ENCODE peak calls at places on chromosomes 4 and X, in six cellular contexts. B is IMR-90, Q is H9, G is trophoblast cell, C is mesenchymal stem cell, L is H1. H is an unnamed sample.
A peak's percentile ranks its signal among the peaks of the same experiment; 100 is the strongest.

GRCh38 chr4:145609494-145610427 is 9.4 kb upstream of the MMAA start:
- DNase-seq in Q (peak; percentile 55), G (peak; percentile 67), L (peak; percentile 76), C (peak; percentile 79), B (peak; percentile 77), H (peak; percentile 45)

GRCh38 chr4:2924765-2925301 is 38.4 kb downstream of the NOP14 start:
- DNase-seq in Q (no peak), C (no peak), L (no peak), B (no peak), G (no peak), H (no peak)

GRCh38 chr4:8696369-8697127 is 104.0 kb downstream of the CPZ start:
- DNase-seq in G (no peak), C (no peak), B (no peak), Q (peak; percentile 22), L (peak; percentile 19), H (no peak)

GRCh38 chr4:17786567-17786966 is 5.1 kb upstream of the FAM184B start:
- DNase-seq in G (no peak), C (no peak), Q (no peak), B (peak; percentile 19), L (no peak), H (no peak)

GRCh38 chr4:40437741-40438383 is 102.7 kb downstream of the CHRNA9 start:
- DNase-seq in Q (no peak), C (no peak), B (no peak), L (no peak), G (no peak), H (no peak)

GRCh38 chr4:114361249-114361648 is 237.4 kb upstream of the UGT8 start:
- DNase-seq in G (no peak), B (no peak), C (peak; percentile 20), L (no peak), Q (no peak), H (no peak)

GRCh38 chr4:38185406-38185805 is 225.2 kb downstream of the PTTG2 start:
- DNase-seq in L (no peak), G (no peak), Q (no peak), C (no peak), B (no peak), H (no peak)

GRCh38 chrX:44903842-44904530 is 31.0 kb downstream of the KDM6A start:
- DNase-seq in B (no peak), G (no peak), C (no peak), L (no peak), Q (no peak), H (no peak)

GRCh38 chrX:16487620-16488380 is 162.2 kb upstream of the S100G start:
- DNase-seq in C (peak; percentile 5), G (peak; percentile 16), Q (no peak), B (peak; percentile 66), L (no peak), H (no peak)
- H4K91ac ChIP-seq in C (no peak overlapping the region), G (no peak overlapping the region), Q (no peak overlapping the region), B (peak overlapping the region; percentile 70), L (no peak overlapping the region), H (no peak overlapping the region)

GRCh38 chr4:54709281-54709854 is 51.6 kb downstream of the KIT start:
- DNase-seq in Q (no peak), C (peak; percentile 84), B (peak; percentile 45), G (no peak), L (no peak), H (no peak)

GRCh38 chr4:54719378-54719777 is 61.6 kb downstream of the KIT start:
- DNase-seq in B (peak; percentile 43), G (no peak), C (no peak), L (no peak), Q (no peak), H (no peak)

GRCh38 chr4:54717694-54718093 is 59.9 kb downstream of the KIT start:
- DNase-seq in L (no peak), Q (no peak), G (no peak), B (no peak), C (no peak), H (no peak)

GRCh38 chr4:54716478-54717065 is 58.8 kb downstream of the KIT start:
- DNase-seq in C (no peak), L (no peak), G (no peak), B (no peak), Q (no peak), H (no peak)

GRCh38 chr4:54714631-54715030 is 56.9 kb downstream of the KIT start:
- DNase-seq in L (no peak), G (no peak), B (no peak), Q (no peak), C (no peak), H (no peak)
- H4K91ac ChIP-seq in L (no peak overlapping the region), G (no peak overlapping the region), B (no peak overlapping the region), Q (no peak overlapping the region), C (no peak overlapping the region), H (no peak overlapping the region)

GRCh38 chrX:26192204-26192603 is at the start of gene MAGEB6:
- DNase-seq in G (no peak), L (no peak), B (no peak), C (no peak), Q (peak; percentile 26), H (no peak)
- H4K91ac ChIP-seq in G (no peak within 1 kb of the TSS), L (no peak within 1 kb of the TSS), B (no peak within 1 kb of the TSS), C (no peak within 1 kb of the TSS), Q (no peak within 1 kb of the TSS), H (no peak within 1 kb of the TSS)

DNA sequence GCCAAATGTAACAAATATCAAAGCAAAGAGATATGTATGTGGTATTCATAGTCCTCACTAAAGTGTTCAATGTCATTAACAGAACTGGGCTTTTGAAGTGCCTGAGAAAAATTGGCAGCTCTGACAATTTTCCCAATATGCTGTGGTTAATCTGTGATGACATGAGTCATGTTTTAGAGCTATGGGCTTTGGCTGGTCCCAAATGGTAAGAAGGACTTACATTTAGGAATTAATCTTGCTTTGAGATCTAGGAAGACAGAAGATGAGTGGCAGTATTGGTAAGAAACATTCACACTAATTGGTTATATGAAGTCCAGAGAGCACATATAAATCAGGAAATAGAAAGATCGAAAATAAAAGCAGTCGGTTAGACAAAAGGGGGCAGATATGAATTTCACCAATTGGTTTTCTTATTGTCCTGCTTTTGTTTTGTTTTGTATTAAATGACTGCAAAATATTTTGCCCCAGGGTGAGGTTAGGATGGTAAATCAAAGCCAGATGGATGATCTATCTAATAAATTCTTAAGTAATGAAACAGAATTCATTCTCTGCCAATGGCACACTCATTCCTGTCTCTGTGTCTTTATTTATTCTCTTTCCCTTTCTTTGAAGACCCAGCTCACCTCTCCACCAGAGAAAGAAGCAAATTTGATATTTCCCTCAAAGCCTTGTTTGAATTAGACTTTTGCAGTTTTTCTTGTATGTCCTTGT is 993.1 kb downstream of the RPA4 start:
- DNase-seq in L (no peak), Q (no peak), C (no peak), B (no peak), G (no peak), H (no peak)
- H4K91ac ChIP-seq in L (no peak overlapping the region), Q (no peak overlapping the region), C (no peak overlapping the region), B (no peak overlapping the region), G (no peak overlapping the region), H (no peak overlapping the region)

DNA sequence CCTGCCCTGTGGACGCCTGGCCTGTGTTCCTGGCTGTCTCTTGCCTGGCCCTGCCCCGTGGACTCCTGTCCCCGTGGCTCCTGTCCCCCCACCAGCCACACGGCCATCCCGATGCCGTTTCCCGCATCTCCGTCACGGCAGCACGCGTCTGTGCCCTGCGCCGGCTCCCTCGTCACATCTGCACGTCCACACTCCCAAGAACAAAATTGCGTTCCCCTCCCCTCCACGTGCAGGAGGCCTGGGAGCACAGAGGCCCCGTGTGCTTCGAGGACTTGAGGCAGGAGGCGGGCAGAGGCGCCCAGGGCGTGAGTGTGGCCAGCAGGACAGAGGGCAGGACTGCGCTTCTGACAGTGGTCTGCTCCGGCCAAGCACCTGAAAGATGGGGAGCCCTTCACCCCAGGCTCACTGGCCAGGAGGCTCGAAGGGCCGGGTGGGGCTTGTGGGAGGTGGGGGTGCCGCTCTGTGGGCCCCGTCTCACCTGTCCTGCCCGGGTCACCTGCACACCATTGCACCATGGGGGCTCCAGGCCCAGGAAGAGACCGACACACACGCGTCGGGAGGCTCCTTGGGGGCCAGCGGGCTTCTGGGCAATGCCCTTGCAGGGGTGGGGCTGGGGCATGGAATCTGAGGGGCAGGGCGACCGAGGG is 17.3 kb downstream of the FGFRL1 start:
- DNase-seq in L (no peak), Q (no peak), C (no peak), B (no peak), G (no peak), H (no peak)
- H4K91ac ChIP-seq in L (no peak overlapping the region), Q (no peak overlapping the region), C (peak overlapping the region; percentile 14), B (no peak overlapping the region), G (no peak overlapping the region), H (no peak overlapping the region)